ENCODE peak calls at places on chromosomes 13 and 19, in six cellular contexts. P is astrocyte; X is effector memory CD4-positive, alpha-beta T cell; I is heart right ventricle; Q is aorta; M is CD4-positive, alpha-beta memory T cell. C is an unnamed sample.

GRCh38 chr19:47099576-47100050 is 14.0 kb downstream of the ZC3H4 start:
- DNase-seq in P (no peak), X (no peak), I (no peak), Q (no peak), M (no peak), C (no peak)

GRCh38 chr19:5594521-5594950 is 26.8 kb upstream of the TINCR start:
- DNase-seq in P (no peak), X (no peak), I (no peak), Q (peak; percentile 29), M (no peak), C (no peak)

GRCh38 chr13:40974460-40975407 is 44.4 kb downstream of the ELF1 start:
- DNase-seq in P (peak; percentile 40), X (no peak), I (no peak), Q (no peak), M (peak; percentile 61), C (peak; percentile 68)

GRCh38 chr13:99322297-99323103 is 15.3 kb upstream of the GPR183 start:
- DNase-seq in P (peak; percentile 92), X (peak; percentile 33), I (no peak), Q (no peak), M (peak; percentile 65), C (peak; percentile 84)

GRCh38 chr19:50486823-50487515 is 10.3 kb upstream of the GARIN5A start:
- DNase-seq in P (no peak), X (no peak), I (no peak), Q (no peak), M (peak; percentile 26), C (peak; percentile 23)

GRCh38 chr13:49084961-49085360 is 109.2 kb downstream of the FNDC3A start:
- DNase-seq in P (no peak), X (no peak), I (no peak), Q (no peak), M (no peak), C (no peak)

GRCh38 chr19:33684550-33685303 is 63.0 kb downstream of the CHST8 start:
- DNase-seq in P (no peak), X (no peak), I (no peak), Q (peak; percentile 11), M (no peak), C (no peak)

GRCh38 chr19:17772172-17772571 is 20.9 kb downstream of the FCHO1 start:
- DNase-seq in P (no peak), X (no peak), I (no peak), Q (no peak), M (no peak), C (peak; percentile 44)

GRCh38 chr19:19345970-19346369 is 25.3 kb downstream of the MAU2 start:
- DNase-seq in P (no peak), X (no peak), I (no peak), Q (no peak), M (no peak), C (no peak)

GRCh38 chr19:40721936-40722661 is 5.2 kb downstream of the ITPKC start:
- DNase-seq in P (peak; percentile 29), X (no peak), I (no peak), Q (no peak), M (no peak), C (peak; percentile 26)

GRCh38 chr19:8304841-8305621 is 3.1 kb downstream of the CD320 start:
- DNase-seq in P (no peak), X (no peak), I (peak; percentile 4), Q (peak; percentile 44), M (no peak), C (no peak)

GRCh38 chr19:14476663-14477401 is 1.7 kb upstream of the PTGER1 start:
- DNase-seq in P (peak; percentile 68), X (peak; percentile 39), I (no peak), Q (no peak), M (peak; percentile 41), C (peak; percentile 68)
- H3K27ac ChIP-seq in P (no peak overlapping the region), X (no peak overlapping the region), I (no peak overlapping the region), Q (no peak overlapping the region), M (no peak overlapping the region), C (no peak overlapping the region)

DNA sequence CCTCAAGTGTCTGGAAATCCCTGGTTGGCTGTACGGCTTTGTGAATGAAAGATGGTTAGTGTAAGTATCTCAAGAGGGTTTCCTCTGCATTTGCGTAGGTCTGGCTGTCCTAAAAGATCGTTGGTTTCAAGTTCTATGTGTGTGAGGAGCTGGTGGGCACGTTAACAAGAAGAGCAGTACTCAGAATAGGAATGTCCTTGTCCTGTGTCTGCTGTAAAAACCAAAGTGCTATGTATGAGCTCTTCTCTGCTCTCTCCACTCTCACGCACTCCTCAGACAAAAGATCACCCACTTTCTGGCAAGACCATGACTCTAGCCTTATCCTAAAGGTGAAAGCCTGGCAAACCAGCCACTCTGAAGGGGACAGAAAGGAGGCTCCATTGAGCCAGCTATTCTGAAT is 39.1 kb downstream of the USP12 start:
- DNase-seq in P (no peak), X (no peak), I (no peak), Q (no peak), M (no peak), C (no peak)
- H3K27ac ChIP-seq in P (no peak overlapping the region), X (no peak overlapping the region), I (no peak overlapping the region), Q (no peak overlapping the region), M (no peak overlapping the region), C (no peak overlapping the region)

GRCh38 chr13:111967572-111968201 is 99.3 kb upstream of the SOX1 start:
- DNase-seq in P (no peak), X (no peak), I (no peak), Q (no peak), M (no peak), C (no peak)

GRCh38 chr13:111970501-111971155 is 96.3 kb upstream of the SOX1 start:
- DNase-seq in P (no peak), X (no peak), I (no peak), Q (no peak), M (no peak), C (no peak)

GRCh38 chr13:111966969-111967368 is 100.0 kb upstream of the SOX1 start:
- DNase-seq in P (no peak), X (no peak), I (no peak), Q (no peak), M (no peak), C (no peak)

GRCh38 chr13:111969551-111970135 is 97.3 kb upstream of the SOX1 start:
- DNase-seq in P (no peak), X (no peak), I (no peak), Q (no peak), M (no peak), C (no peak)

GRCh38 chr13:111968611-111969010 is 98.3 kb upstream of the SOX1 start:
- DNase-seq in P (no peak), X (no peak), I (no peak), Q (no peak), M (no peak), C (no peak)
- H3K27ac ChIP-seq in P (no peak overlapping the region), X (no peak overlapping the region), I (no peak overlapping the region), Q (no peak overlapping the region), M (no peak overlapping the region), C (no peak overlapping the region)

GRCh38 chr19:344625-345319 is at the start of gene MIER2:
- DNase-seq in P (peak; percentile 27), X (peak; percentile 85), I (peak; percentile 82), Q (peak; percentile 83), M (peak; percentile 89), C (peak; percentile 77)
- H3K27ac ChIP-seq in P (peak within 1 kb of the TSS; percentile 85), X (peak within 1 kb of the TSS; percentile 39), I (peak within 1 kb of the TSS; percentile 86), Q (no peak within 1 kb of the TSS), M (peak within 1 kb of the TSS; percentile 44), C (no peak within 1 kb of the TSS)

GRCh38 chr19:39154626-39155100 is 29.1 kb downstream of the PAK4 start:
- DNase-seq in P (no peak), X (no peak), I (no peak), Q (no peak), M (no peak), C (no peak)
- H3K27ac ChIP-seq in P (no peak overlapping the region), X (no peak overlapping the region), I (no peak overlapping the region), Q (no peak overlapping the region), M (no peak overlapping the region), C (no peak overlapping the region)

GRCh38 chr13:31703780-31704179 is 35.5 kb upstream of the RXFP2 start:
- DNase-seq in P (no peak), X (no peak), I (no peak), Q (no peak), M (no peak), C (no peak)
- H3K27ac ChIP-seq in P (no peak overlapping the region), X (no peak overlapping the region), I (no peak overlapping the region), Q (no peak overlapping the region), M (no peak overlapping the region), C (no peak overlapping the region)